ENCODE peak calls at places on chromosome 6, in nine cellular contexts. V, L, Q, U, S, Z, A, M and C are unnamed samples.

GRCh38 chr6:42338573-42339218 is 113.0 kb downstream of the TRERF1 start:
- DNase-seq in V (no peak), L (no peak), Q (no peak), U (no peak), S (no peak), Z (no peak), A (no peak), M (peak), C (no peak)

GRCh38 chr6:157219201-157220200 is 103.8 kb downstream of the TMEM242 start:
- DNase-seq in V (peak), L (peak), Q (no peak), U (no peak), S (no peak), Z (no peak), A (no peak), M (no peak), C (peak)

GRCh38 chr6:38415231-38416005 is 224.3 kb downstream of the BTBD9 start:
- DNase-seq in V (no peak), L (peak), Q (no peak), U (no peak), S (no peak), Z (no peak), A (no peak), M (no peak), C (no peak)

GRCh38 chr6:112639436-112639835 is 292.3 kb downstream of the RFPL4B start:
- DNase-seq in V (no peak), L (no peak), Q (no peak), U (peak), S (no peak), Z (no peak), A (no peak), M (no peak), C (no peak)

GRCh38 chr6:145099713-145100112 is 635.6 kb downstream of the EPM2A start:
- DNase-seq in V (no peak), L (no peak), Q (no peak), U (no peak), S (no peak), Z (no peak), A (no peak), M (no peak), C (no peak)

GRCh38 chr6:168016176-168016620 is 18.7 kb downstream of the KIF25 start:
- DNase-seq in V (no peak), L (no peak), Q (no peak), U (no peak), S (no peak), Z (no peak), A (no peak), M (no peak), C (no peak)

GRCh38 chr6:166007349-166008263 is 160.0 kb downstream of the TBXT start:
- DNase-seq in V (peak), L (no peak), Q (no peak), U (peak), S (no peak), Z (no peak), A (peak), M (no peak), C (peak)

GRCh38 chr6:37141291-37142046 is 28.5 kb upstream of the PIM1 start:
- DNase-seq in V (no peak), L (peak), Q (no peak), U (peak), S (no peak), Z (peak), A (no peak), M (no peak), C (peak)

GRCh38 chr6:45965787-45966186 is 49.9 kb downstream of the CLIC5 start:
- DNase-seq in V (no peak), L (peak), Q (no peak), U (peak), S (no peak), Z (no peak), A (no peak), M (no peak), C (no peak)

GRCh38 chr6:683742-684440 is 9.0 kb downstream of the EXOC2 start:
- DNase-seq in V (no peak), L (peak), Q (no peak), U (peak), S (no peak), Z (peak), A (peak), M (no peak), C (peak)

GRCh38 chr6:45801471-45802289 is 214.0 kb downstream of the CLIC5 start:
- DNase-seq in V (no peak), L (no peak), Q (no peak), U (no peak), S (no peak), Z (no peak), A (no peak), M (peak), C (no peak)